ENCODE peak calls at places on chromosomes 2 and 18, in seven cellular contexts. K is breast epithelium, P is ovary, W is LNCaP clone FGC, C is astrocyte, J is left ventricle myocardium inferior, D is RWPE1. A is an unnamed sample.

GRCh38 chr2:219421323-219421722 is 3.1 kb downstream of the DES start:
- DNase-seq in W (no peak), C (no peak), P (no peak), K (no peak), J (no peak), D (no peak), A (no peak)

GRCh38 chr2:110105608-110106467 is 9.8 kb downstream of the MALL start:
- DNase-seq in P (no peak), W (peak; percentile 81), K (no peak), D (peak; percentile 95), C (peak; percentile 87), J (no peak), A (peak; percentile 84)

GRCh38 chr2:221999702-222000101 is 299.1 kb downstream of the PAX3 start:
- DNase-seq in C (peak; percentile 98), K (no peak), D (peak; percentile 15), P (no peak), W (no peak), J (no peak), A (peak; percentile 5)

GRCh38 chr2:24833821-24834732 is 40.9 kb downstream of the CENPO start:
- DNase-seq in C (no peak), D (no peak), K (no peak), J (no peak), W (no peak), P (peak; percentile 24), A (no peak)

GRCh38 chr2:148966432-148966758 is 72.1 kb upstream of the LYPD6B start:
- DNase-seq in P (no peak), W (no peak), C (no peak), K (no peak), D (no peak), J (no peak), A (no peak)

GRCh38 chr2:241399941-241400922 is 44.1 kb downstream of the FARP2 start:
- DNase-seq in P (no peak), J (no peak), K (no peak), D (no peak), W (no peak), C (no peak), A (no peak)

GRCh38 chr2:58055027-58055786 is 8.6 kb downstream of the VRK2 start:
- DNase-seq in W (no peak), P (no peak), J (no peak), C (no peak), D (no peak), K (no peak), A (no peak)

GRCh38 chr2:56169521-56169920 is 14.3 kb upstream of the CCDC85A start:
- DNase-seq in W (no peak), J (no peak), K (no peak), C (peak; percentile 6), D (no peak), P (no peak), A (no peak)

GRCh38 chr2:185583058-185583816 is 155.4 kb upstream of the FSIP2 start:
- DNase-seq in P (no peak), K (no peak), C (peak; percentile 87), W (peak; percentile 18), D (peak; percentile 82), J (no peak), A (peak; percentile 83)

GRCh38 chr2:39095624-39096023 is 25.2 kb downstream of the SOS1 start:
- DNase-seq in D (no peak), C (no peak), P (no peak), J (no peak), W (no peak), K (no peak), A (no peak)

GRCh38 chr2:21268197-21268870 is 144.6 kb downstream of the TDRD15 start:
- DNase-seq in W (no peak), D (no peak), C (no peak), P (no peak), J (peak; percentile 79), K (no peak), A (no peak)

GRCh38 chr18:58128286-58129018 is 84.4 kb downstream of the NEDD4L start:
- DNase-seq in J (no peak), W (no peak), P (no peak), C (no peak), K (no peak), D (no peak), A (peak; percentile 49)

GRCh38 chr2:218218409-218219185 is 1.6 kb downstream of the ARPC2 start:
- DNase-seq in K (no peak), D (peak; percentile 71), W (no peak), P (no peak), J (no peak), C (no peak), A (no peak)

GRCh38 chr2:51013060-51013746 is 18.7 kb downstream of the NRXN1 start:
- DNase-seq in D (no peak), J (no peak), K (peak; percentile 59), P (no peak), W (peak; percentile 69), C (no peak), A (peak; percentile 35)

GRCh38 chr18:32238635-32239268 is 48.9 kb downstream of the MEP1B start:
- DNase-seq in P (no peak), W (no peak), C (no peak), K (no peak), D (no peak), J (no peak), A (no peak)

GRCh38 chr2:959453-959852 is 8.8 kb downstream of the SNTG2 start:
- DNase-seq in P (no peak), J (no peak), C (no peak), D (no peak), K (no peak), W (no peak), A (no peak)

GRCh38 chr18:26014462-26014861 is 76.0 kb downstream of the SS18 start:
- DNase-seq in W (no peak), C (no peak), K (no peak), J (no peak), P (no peak), D (no peak), A (no peak)

GRCh38 chr18:26022585-26022984 is 67.8 kb downstream of the SS18 start:
- DNase-seq in C (no peak), P (no peak), J (no peak), K (no peak), D (no peak), W (no peak), A (no peak)

GRCh38 chr18:26021061-26021754 is 69.2 kb downstream of the SS18 start:
- DNase-seq in C (no peak), P (no peak), W (no peak), D (no peak), J (no peak), K (no peak), A (no peak)

GRCh38 chr18:26017929-26018328 is 72.5 kb downstream of the SS18 start:
- DNase-seq in J (no peak), K (no peak), C (no peak), D (no peak), P (no peak), W (no peak), A (no peak)
- TF ChIP-seq CTCF in J (no peak), K (no peak), C (peak; percentile 15), D (no peak), P (no peak), W (peak; percentile 32), A (no peak)

GRCh38 chr2:10140841-10141610 is 18.5 kb downstream of the RRM2 start:
- DNase-seq in C (no peak), J (no peak), D (no peak), W (no peak), P (peak; percentile 37), K (no peak), A (no peak)
- TF ChIP-seq CTCF in C (no peak), J (no peak), D (no peak), W (peak; percentile 8), P (no peak), K (no peak), A (no peak)

GRCh38 chr2:238240761-238241711 is 1.2 kb upstream of the HES6 start:
- DNase-seq in K (peak; percentile 76), P (peak; percentile 64), J (peak; percentile 61), D (peak; percentile 39), W (no peak), C (peak; percentile 18), A (peak; percentile 73)

GRCh38 chr2:238242731-238243495 is 3.1 kb upstream of the HES6 start:
- DNase-seq in D (no peak), J (peak; percentile 50), W (no peak), C (no peak), K (no peak), P (peak; percentile 35), A (no peak)

GRCh38 chr2:238244151-238244550 is 4.3 kb upstream of the HES6 start:
- DNase-seq in C (no peak), J (no peak), D (no peak), P (no peak), K (no peak), W (peak; percentile 98), A (no peak)

GRCh38 chr2:238241970-238242369 is 2.1 kb upstream of the HES6 start:
- DNase-seq in J (no peak), D (no peak), K (no peak), P (no peak), C (no peak), W (no peak), A (no peak)

DNA sequence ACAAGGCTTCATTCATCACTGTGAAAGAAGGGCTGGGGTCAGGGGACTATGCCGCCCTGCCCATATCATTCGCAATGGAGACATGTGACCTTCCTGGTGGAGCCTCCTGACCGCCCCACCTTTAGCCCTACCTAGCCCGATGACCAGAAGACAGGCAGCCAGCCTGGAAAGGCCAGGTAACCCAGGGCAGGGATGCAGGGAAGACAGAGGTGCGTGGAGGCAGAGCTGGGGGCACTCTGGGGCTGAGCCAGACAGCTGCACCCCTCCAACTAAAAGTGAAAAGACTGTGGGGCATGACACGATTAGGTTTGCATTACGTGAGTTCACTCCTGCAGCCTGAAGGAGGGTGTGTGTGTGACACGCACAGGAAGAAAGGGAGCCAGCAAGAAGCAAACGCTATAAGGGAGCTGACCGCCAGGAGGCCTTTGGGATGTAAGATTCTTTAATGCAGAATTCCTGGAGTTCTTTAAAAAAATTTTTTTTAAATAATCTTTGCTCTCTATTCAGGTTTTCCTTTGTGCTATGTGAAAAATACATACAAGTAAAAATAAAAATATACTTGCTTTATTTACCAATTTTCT is 3.7 kb upstream of the HES6 start:
- DNase-seq in P (peak; percentile 23), K (peak; percentile 46), J (no peak), D (no peak), C (no peak), W (no peak), A (no peak)
- TF ChIP-seq CTCF in P (no peak), K (no peak), J (no peak), D (no peak), C (peak; percentile 2), W (peak; percentile 31), A (no peak)

GRCh38 chr2:150426724-150427123 is 60.7 kb downstream of the RND3 start:
- DNase-seq in C (no peak), D (no peak), K (no peak), W (no peak), J (no peak), P (no peak), A (no peak)

GRCh38 chr2:150426315-150426714 is 61.2 kb downstream of the RND3 start:
- DNase-seq in C (no peak), P (no peak), J (no peak), K (no peak), W (no peak), D (no peak), A (no peak)

GRCh38 chr2:150421252-150421651 is 66.2 kb downstream of the RND3 start:
- DNase-seq in W (no peak), K (no peak), C (no peak), D (no peak), J (no peak), P (no peak), A (no peak)

GRCh38 chr2:150424361-150424760 is 63.1 kb downstream of the RND3 start:
- DNase-seq in D (no peak), W (no peak), J (no peak), K (no peak), C (no peak), P (no peak), A (no peak)

GRCh38 chr2:150425121-150425559 is 62.3 kb downstream of the RND3 start:
- DNase-seq in P (no peak), J (peak; percentile 36), D (no peak), C (peak; percentile 36), K (no peak), W (no peak), A (no peak)
- TF ChIP-seq CTCF in P (no peak), J (peak; percentile 63), D (no peak), C (peak; percentile 42), K (no peak), W (no peak), A (no peak)

A was measured in Calu3.